ENCODE peak calls at places on chromosomes 6 and 20, in four cellular contexts. E is K562, B is SK-N-SH, M is GM12878. U is an unnamed sample.

GRCh38 chr20:32965581-32966373 is 38.5 kb downstream of the SUN5 start:
- DNase-seq in B (peak), M (no peak), E (no peak), U (peak)

GRCh38 chr6:103672169-103672568 is 1187.5 kb downstream of the HACE1 start:
- DNase-seq in B (no peak), E (no peak), M (no peak), U (no peak)

GRCh38 chr6:15389079-15389758 is 143.3 kb downstream of the JARID2 start:
- DNase-seq in M (no peak), E (no peak), B (no peak), U (no peak)

GRCh38 chr6:143368426-143368825 is 82.1 kb downstream of the ADAT2 start:
- DNase-seq in E (peak), M (peak), B (no peak), U (no peak)

GRCh38 chr6:33209856-33210255 is 1.6 kb downstream of the RING1 start:
- DNase-seq in E (no peak), M (no peak), B (no peak), U (no peak)

GRCh38 chr6:115058414-115059211 is 715.8 kb upstream of the HS3ST5 start:
- DNase-seq in B (no peak), E (no peak), M (no peak), U (no peak)

GRCh38 chr20:1417273-1417672 is 24.4 kb upstream of the FKBP1A start:
- DNase-seq in B (no peak), E (no peak), M (no peak), U (no peak)

GRCh38 chr6:75374913-75375530 is 90.4 kb upstream of the TMEM30A start:
- DNase-seq in M (no peak), B (no peak), E (no peak), U (peak)

GRCh38 chr20:46004813-46005505 is 3.7 kb upstream of the MMP9 start:
- DNase-seq in M (no peak), B (no peak), E (no peak), U (peak)

GRCh38 chr6:21508753-21509152 is 84.8 kb upstream of the SOX4 start:
- DNase-seq in M (no peak), B (no peak), E (no peak), U (no peak)

GRCh38 chr6:151036869-151037680 is 171.6 kb downstream of the MTHFD1L start:
- DNase-seq in B (no peak), E (no peak), M (no peak), U (no peak)

DNA sequence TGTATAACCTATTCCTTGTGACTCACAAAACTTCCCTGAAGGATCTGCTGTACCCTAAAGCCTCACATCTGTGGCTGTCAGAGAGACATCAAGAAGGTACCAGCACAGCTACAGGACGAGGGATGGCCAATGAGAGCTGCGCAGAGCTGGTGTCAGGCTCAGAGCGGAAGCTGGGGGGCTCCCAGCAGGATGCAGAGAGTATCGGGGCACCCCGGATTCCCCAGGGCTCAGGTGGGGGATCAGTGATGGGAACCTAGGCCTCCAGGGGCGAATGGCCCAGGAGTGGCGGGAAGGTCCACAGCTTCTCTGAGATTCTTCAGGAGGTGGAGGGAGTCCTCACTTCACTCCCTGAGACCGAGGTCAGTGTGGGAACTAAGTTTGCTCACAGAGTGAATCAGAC is 30.9 kb upstream of the SMOC2 start:
- DNase-seq in E (no peak), B (no peak), M (no peak), U (no peak)
- TF ChIP-seq USF1 in E (no peak), B (no peak), M (no peak), U (no peak)

GRCh38 chr20:53828673-53829085 is 235.0 kb upstream of the ZNF217 start:
- DNase-seq in M (no peak), B (no peak), E (peak), U (no peak)
- TF ChIP-seq CTCF in M (no peak), B (peak), E (peak), U (no peak)

GRCh38 chr6:51554029-51554428 is 533.4 kb downstream of the PKHD1 start:
- DNase-seq in E (no peak), M (no peak), B (peak), U (no peak)

GRCh38 chr6:51553246-51554015 is 534.0 kb downstream of the PKHD1 start:
- DNase-seq in E (no peak), M (no peak), B (peak), U (no peak)

GRCh38 chr6:51552400-51552799 is 535.0 kb downstream of the PKHD1 start:
- DNase-seq in B (no peak), M (no peak), E (no peak), U (no peak)

GRCh38 chr6:51550243-51550642 is 537.2 kb downstream of the PKHD1 start:
- DNase-seq in B (no peak), E (no peak), M (no peak), U (no peak)
- TF ChIP-seq USF1 in B (no peak), E (no peak), M (no peak), U (no peak)

GRCh38 chr6:36873115-36873514 is 1.5 kb downstream of the PPIL1 start:
- DNase-seq in E (no peak), M (no peak), B (no peak), U (no peak)

GRCh38 chr6:36875250-36875633 is 639 bp upstream of the PPIL1 start:
- DNase-seq in M (no peak), E (peak), B (no peak), U (no peak)

GRCh38 chr6:36874016-36874442 is 574 bp downstream of the PPIL1 start:
- DNase-seq in M (no peak), B (no peak), E (no peak), U (no peak)

GRCh38 chr6:36873612-36874011 is 991 bp downstream of the PPIL1 start:
- DNase-seq in M (no peak), E (peak), B (peak), U (no peak)

GRCh38 chr6:36874443-36875249 is at the start of gene PPIL1:
- DNase-seq in B (peak), E (peak), M (peak), U (peak)
- TF ChIP-seq CTCF in B (no peak), E (no peak), M (no peak), U (no peak)

GRCh38 chr20:19603390-19603753 is 154.7 kb upstream of the RIN2 start:
- DNase-seq in E (no peak), M (no peak), B (no peak), U (no peak)
- TF ChIP-seq USF1 in E (no peak), M (no peak), B (no peak), U (no peak)

GRCh38 chr6:44223471-44224153 is at the start of gene SLC29A1:
- DNase-seq in E (peak), M (no peak), B (peak), U (peak)

GRCh38 chr6:44221961-44222335 is 1.4 kb upstream of the SLC29A1 start:
- DNase-seq in B (no peak), E (no peak), M (no peak), U (no peak)

GRCh38 chr6:44222486-44222986 is 859 bp upstream of the SLC29A1 start:
- DNase-seq in M (no peak), E (no peak), B (no peak), U (no peak)

GRCh38 chr6:44224154-44224977 is 971 bp downstream of the SLC29A1 start:
- DNase-seq in E (peak), B (peak), M (no peak), U (peak)

DNA sequence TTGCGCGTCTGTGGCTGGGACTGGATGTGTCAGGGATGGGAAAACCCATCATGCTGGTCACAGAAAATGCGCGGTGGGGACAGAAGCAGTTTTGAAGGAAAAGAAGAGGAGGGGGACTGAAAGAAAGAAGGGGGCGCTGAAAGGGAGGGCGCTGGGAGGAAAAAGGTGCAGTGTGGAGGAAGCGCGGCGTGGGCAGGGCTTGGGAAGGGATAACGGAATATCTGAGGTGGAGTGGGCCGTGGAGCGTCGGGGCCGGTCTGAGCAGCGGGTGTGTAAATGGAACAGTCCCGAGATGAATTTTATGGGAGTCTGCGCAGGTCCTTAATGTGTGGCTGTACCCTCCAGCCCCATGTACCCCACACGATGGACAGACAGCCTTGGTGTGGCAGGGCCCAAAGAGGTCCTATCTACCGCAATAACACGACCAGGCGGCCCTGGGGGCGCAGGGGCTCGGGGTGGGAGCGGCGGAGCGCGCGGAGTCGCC is 366 bp upstream of the SLC29A1 start:
- DNase-seq in B (no peak), E (no peak), M (no peak), U (no peak)
- TF ChIP-seq CTCF in B (no peak), E (peak), M (no peak), U (no peak)

DNA sequence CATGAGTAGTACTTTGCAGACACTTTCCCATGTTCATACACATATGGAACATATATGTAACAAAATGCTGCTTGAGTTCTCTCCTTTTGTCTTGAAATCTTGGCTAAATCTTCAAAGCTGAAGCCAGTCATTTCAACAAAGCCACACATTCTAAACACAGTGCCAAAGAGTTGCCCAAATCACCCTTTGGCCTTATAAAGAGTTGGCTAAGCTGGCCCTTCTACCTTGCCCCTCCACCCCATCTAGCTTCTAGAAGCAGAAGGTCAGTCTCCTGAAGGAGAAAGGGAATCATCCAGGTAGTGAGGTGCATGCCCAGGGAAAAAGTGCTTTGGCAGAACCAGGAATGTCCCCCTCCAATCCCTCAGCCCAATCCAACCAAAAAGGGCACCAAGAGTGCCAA is 58.3 kb downstream of the ALDH8A1 start:
- DNase-seq in M (no peak), B (no peak), E (no peak), U (no peak)
- TF ChIP-seq USF1 in M (no peak), B (no peak), E (no peak), U (no peak)

GRCh38 chr6:16804007-16804303 is 42.7 kb upstream of the ATXN1 start:
- DNase-seq in E (no peak), M (no peak), B (no peak), U (no peak)

GRCh38 chr6:16803294-16804006 is 42.2 kb upstream of the ATXN1 start:
- DNase-seq in B (no peak), M (no peak), E (peak), U (peak)

GRCh38 chr6:16805190-16805860 is 44.1 kb upstream of the ATXN1 start:
- DNase-seq in E (no peak), B (no peak), M (no peak), U (no peak)

GRCh38 chr6:16806363-16806762 is 45.1 kb upstream of the ATXN1 start:
- DNase-seq in B (no peak), M (no peak), E (no peak), U (no peak)

GRCh38 chr6:16804515-16805161 is 43.4 kb upstream of the ATXN1 start:
- DNase-seq in M (no peak), E (no peak), B (no peak), U (no peak)
- TF ChIP-seq CTCF in M (no peak), E (no peak), B (no peak), U (no peak)

DNA sequence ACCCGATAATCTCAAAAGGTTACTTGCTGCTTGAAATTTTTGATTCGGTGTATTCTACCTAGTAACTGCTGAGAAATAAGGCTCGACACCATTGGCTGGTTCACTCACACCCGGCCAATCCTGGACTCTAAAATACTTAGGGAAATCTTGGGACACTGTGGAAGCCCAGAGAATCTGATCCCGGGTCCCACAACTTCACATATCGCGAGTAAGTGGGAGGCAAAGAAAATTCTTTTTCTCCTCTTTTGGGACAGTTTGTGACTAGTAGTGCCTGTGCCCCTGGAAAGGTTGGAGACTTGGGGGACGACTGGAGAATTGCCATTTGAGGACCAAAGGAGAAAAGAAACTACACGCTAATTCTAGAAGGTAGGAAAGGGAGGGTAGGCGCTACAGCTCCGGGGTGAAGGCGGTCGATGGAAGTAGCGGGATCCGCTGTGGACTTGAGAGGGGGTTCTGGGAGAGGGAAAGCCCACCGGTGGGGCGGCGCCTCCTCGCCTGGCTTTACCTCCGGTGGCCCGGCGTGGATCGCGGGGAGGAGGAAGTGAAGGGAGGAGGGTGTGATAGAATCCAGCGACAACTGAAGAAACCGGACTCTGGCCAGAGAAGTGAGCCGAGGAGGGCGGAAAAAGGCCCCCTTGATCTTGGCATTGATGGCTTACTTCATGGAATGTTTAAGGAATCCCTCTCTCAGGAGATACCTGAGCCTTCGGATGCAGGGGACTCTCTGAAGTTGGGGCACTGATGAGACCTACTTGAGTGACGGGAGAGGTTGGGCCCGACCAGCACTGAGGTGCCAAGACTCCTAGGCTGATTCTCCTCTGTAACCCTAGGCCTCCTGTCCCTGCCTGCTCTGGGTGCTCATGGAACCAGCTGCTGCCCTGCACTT is 18.8 kb upstream of the BTN3A3 start:
- DNase-seq in B (peak), M (peak), E (peak), U (peak)
- TF ChIP-seq USF1 in B (no peak), M (no peak), E (no peak), U (no peak)

U was measured in WTC11.